ENCODE peak calls at places on chromosomes 1 and 21, in seven cellular contexts. One of them, this sample, is unnamed.

GRCh38 chr1:9720785-9721605 is 69.5 kb downstream of the PIK3CD start:
- DNase-seq in GM12865: no peak
- DNase-seq in uterus: no peak
- DNase-seq in Calu3: no peak
- DNase-seq in coronary artery: no peak
- DNase-seq in thoracic aorta: no peak
- DNase-seq in choroid plexus epithelial cell: no peak
- DNase-seq in this sample: no peak

GRCh38 chr1:111475706-111476105 is 1.9 kb downstream of the C1orf162 start:
- DNase-seq in Calu3: no peak
- DNase-seq in choroid plexus epithelial cell: no peak
- DNase-seq in GM12865: peak
- DNase-seq in uterus: no peak
- DNase-seq in coronary artery: no peak
- DNase-seq in thoracic aorta: no peak
- DNase-seq in this sample: no peak

GRCh38 chr1:203619091-203619780 is 7.4 kb upstream of the ATP2B4 start:
- DNase-seq in coronary artery: no peak
- DNase-seq in GM12865: no peak
- DNase-seq in Calu3: no peak
- DNase-seq in choroid plexus epithelial cell: no peak
- DNase-seq in thoracic aorta: no peak
- DNase-seq in uterus: no peak
- DNase-seq in this sample: no peak

GRCh38 chr1:241627453-241628329 is 12.5 kb downstream of the CHML start:
- DNase-seq in Calu3: peak
- DNase-seq in uterus: no peak
- DNase-seq in thoracic aorta: no peak
- DNase-seq in choroid plexus epithelial cell: peak
- DNase-seq in GM12865: peak
- DNase-seq in coronary artery: no peak
- DNase-seq in this sample: no peak

GRCh38 chr21:22925032-22925431 is 1926.8 kb downstream of the NCAM2 start:
- DNase-seq in thoracic aorta: no peak
- DNase-seq in uterus: no peak
- DNase-seq in GM12865: no peak
- DNase-seq in choroid plexus epithelial cell: no peak
- DNase-seq in Calu3: no peak
- DNase-seq in coronary artery: no peak
- DNase-seq in this sample: no peak

GRCh38 chr1:210342986-210343780 is 14.5 kb downstream of the HHAT start:
- DNase-seq in thoracic aorta: no peak
- DNase-seq in uterus: no peak
- DNase-seq in choroid plexus epithelial cell: no peak
- DNase-seq in GM12865: peak
- DNase-seq in coronary artery: no peak
- DNase-seq in Calu3: no peak
- DNase-seq in this sample: no peak

GRCh38 chr21:44013380-44014088 is 1.4 kb downstream of the TRAPPC10 start:
- DNase-seq in GM12865: peak
- DNase-seq in coronary artery: no peak
- DNase-seq in thoracic aorta: no peak
- DNase-seq in choroid plexus epithelial cell: peak
- DNase-seq in uterus: no peak
- DNase-seq in Calu3: no peak
- DNase-seq in this sample: no peak

GRCh38 chr1:182003953-182004586 is 57.4 kb downstream of the ZNF648 start:
- DNase-seq in coronary artery: no peak
- DNase-seq in choroid plexus epithelial cell: no peak
- DNase-seq in uterus: no peak
- DNase-seq in Calu3: no peak
- DNase-seq in thoracic aorta: no peak
- DNase-seq in GM12865: no peak
- DNase-seq in this sample: no peak

GRCh38 chr1:21669287-21670058 is at the start of gene RAP1GAP:
- DNase-seq in choroid plexus epithelial cell: no peak
- DNase-seq in uterus: no peak
- DNase-seq in Calu3: no peak
- DNase-seq in GM12865: no peak
- DNase-seq in thoracic aorta: no peak
- DNase-seq in coronary artery: no peak
- DNase-seq in this sample: no peak

GRCh38 chr1:241998950-241999495 is at the start of gene MAP1LC3C:
- DNase-seq in uterus: no peak
- DNase-seq in Calu3: no peak
- DNase-seq in choroid plexus epithelial cell: no peak
- DNase-seq in coronary artery: no peak
- DNase-seq in thoracic aorta: no peak
- DNase-seq in GM12865: no peak
- DNase-seq in this sample: no peak

GRCh38 chr1:209641216-209642181 is 10.7 kb downstream of the LAMB3 start:
- DNase-seq in coronary artery: peak
- DNase-seq in choroid plexus epithelial cell: peak
- DNase-seq in thoracic aorta: no peak
- DNase-seq in GM12865: peak
- DNase-seq in uterus: peak
- DNase-seq in Calu3: no peak
- DNase-seq in this sample: no peak

GRCh38 chr1:234554478-234555311 is 55.3 kb downstream of the IRF2BP2 start:
- DNase-seq in Calu3: no peak
- DNase-seq in choroid plexus epithelial cell: no peak
- DNase-seq in coronary artery: peak
- DNase-seq in thoracic aorta: no peak
- DNase-seq in GM12865: no peak
- DNase-seq in uterus: peak
- DNase-seq in this sample: no peak

GRCh38 chr1:2311184-2312032 is 79.9 kb downstream of the MORN1 start:
- DNase-seq in Calu3: peak
- DNase-seq in coronary artery: no peak
- DNase-seq in thoracic aorta: no peak
- DNase-seq in choroid plexus epithelial cell: peak
- DNase-seq in GM12865: peak
- DNase-seq in uterus: peak
- DNase-seq in this sample: peak

GRCh38 chr1:162571696-162572095 is 10.2 kb downstream of the UAP1 start:
- DNase-seq in uterus: no peak
- DNase-seq in thoracic aorta: no peak
- DNase-seq in coronary artery: no peak
- DNase-seq in Calu3: no peak
- DNase-seq in GM12865: no peak
- DNase-seq in choroid plexus epithelial cell: no peak
- DNase-seq in this sample: no peak

GRCh38 chr1:180358649-180359048 is 128.6 kb downstream of the LHX4 start:
- DNase-seq in Calu3: no peak
- DNase-seq in uterus: no peak
- DNase-seq in thoracic aorta: no peak
- DNase-seq in coronary artery: no peak
- DNase-seq in choroid plexus epithelial cell: peak
- DNase-seq in GM12865: no peak
- DNase-seq in this sample: no peak

GRCh38 chr1:147842578-147842977 is 60.0 kb upstream of the GJA8 start:
- DNase-seq in Calu3: no peak
- DNase-seq in thoracic aorta: no peak
- DNase-seq in GM12865: no peak
- DNase-seq in coronary artery: no peak
- DNase-seq in choroid plexus epithelial cell: no peak
- DNase-seq in uterus: no peak
- DNase-seq in this sample: no peak

GRCh38 chr1:68460935-68461334 is 11.2 kb upstream of the RPE65 start:
- DNase-seq in choroid plexus epithelial cell: no peak
- DNase-seq in coronary artery: no peak
- DNase-seq in Calu3: no peak
- DNase-seq in thoracic aorta: no peak
- DNase-seq in uterus: no peak
- DNase-seq in GM12865: no peak
- DNase-seq in this sample: no peak

GRCh38 chr1:152108899-152109222 is 6.4 kb downstream of the TCHH start:
- DNase-seq in thoracic aorta: no peak
- DNase-seq in GM12865: no peak
- DNase-seq in Calu3: no peak
- DNase-seq in choroid plexus epithelial cell: no peak
- DNase-seq in coronary artery: no peak
- DNase-seq in uterus: no peak
- DNase-seq in this sample: no peak

GRCh38 chr1:231679109-231679508 is 52.5 kb downstream of the DISC1 start:
- DNase-seq in thoracic aorta: no peak
- DNase-seq in choroid plexus epithelial cell: no peak
- DNase-seq in GM12865: no peak
- DNase-seq in Calu3: no peak
- DNase-seq in coronary artery: no peak
- DNase-seq in uterus: no peak
- DNase-seq in this sample: no peak

GRCh38 chr1:229209816-229210215 is 61.1 kb upstream of the RAB4A start:
- DNase-seq in uterus: peak
- DNase-seq in thoracic aorta: no peak
- DNase-seq in GM12865: no peak
- DNase-seq in Calu3: no peak
- DNase-seq in choroid plexus epithelial cell: peak
- DNase-seq in coronary artery: no peak
- DNase-seq in this sample: no peak

GRCh38 chr21:35005077-35005476 is 44.0 kb downstream of the RUNX1 start:
- DNase-seq in coronary artery: no peak
- DNase-seq in thoracic aorta: no peak
- DNase-seq in Calu3: no peak
- DNase-seq in uterus: no peak
- DNase-seq in choroid plexus epithelial cell: no peak
- DNase-seq in GM12865: no peak
- DNase-seq in this sample: no peak

GRCh38 chr21:41460578-41461527 is 34.8 kb downstream of the MX1 start:
- DNase-seq in uterus: peak
- DNase-seq in GM12865: peak
- DNase-seq in thoracic aorta: peak
- DNase-seq in choroid plexus epithelial cell: peak
- DNase-seq in coronary artery: no peak
- DNase-seq in Calu3: peak
- DNase-seq in this sample: peak

GRCh38 chr1:68291763-68292384 is 59.6 kb upstream of the WLS start:
- DNase-seq in choroid plexus epithelial cell: peak
- DNase-seq in Calu3: no peak
- DNase-seq in GM12865: no peak
- DNase-seq in thoracic aorta: no peak
- DNase-seq in uterus: no peak
- DNase-seq in coronary artery: no peak
- DNase-seq in this sample: no peak

GRCh38 chr1:180923024-180923841 is 10.5 kb downstream of the KIAA1614 start:
- DNase-seq in GM12865: no peak
- DNase-seq in coronary artery: no peak
- DNase-seq in choroid plexus epithelial cell: peak
- DNase-seq in uterus: no peak
- DNase-seq in thoracic aorta: no peak
- DNase-seq in Calu3: no peak
- DNase-seq in this sample: no peak

GRCh38 chr1:247281001-247281574 is 25.2 kb downstream of the VN1R5 start:
- DNase-seq in Calu3: no peak
- DNase-seq in coronary artery: no peak
- DNase-seq in thoracic aorta: no peak
- DNase-seq in GM12865: no peak
- DNase-seq in choroid plexus epithelial cell: peak
- DNase-seq in uterus: no peak
- DNase-seq in this sample: no peak

GRCh38 chr21:42496120-42496838 is at the start of gene RSPH1:
- DNase-seq in thoracic aorta: peak
- DNase-seq in GM12865: peak
- DNase-seq in coronary artery: peak
- DNase-seq in choroid plexus epithelial cell: peak
- DNase-seq in uterus: peak
- DNase-seq in Calu3: peak
- DNase-seq in this sample: peak
- TF ChIP-seq CTCF in thoracic aorta: no peak
- TF ChIP-seq CTCF in GM12865: peak
- TF ChIP-seq CTCF in coronary artery: no peak
- TF ChIP-seq CTCF in choroid plexus epithelial cell: no peak
- TF ChIP-seq CTCF in uterus: no peak
- TF ChIP-seq CTCF in Calu3: no peak
- TF ChIP-seq CTCF in this sample: no peak

GRCh38 chr1:199071080-199071479 is 432.2 kb downstream of the PTPRC start:
- DNase-seq in Calu3: no peak
- DNase-seq in choroid plexus epithelial cell: no peak
- DNase-seq in thoracic aorta: no peak
- DNase-seq in coronary artery: no peak
- DNase-seq in uterus: no peak
- DNase-seq in GM12865: no peak
- DNase-seq in this sample: no peak
- TF ChIP-seq CTCF in Calu3: no peak
- TF ChIP-seq CTCF in choroid plexus epithelial cell: no peak
- TF ChIP-seq CTCF in thoracic aorta: no peak
- TF ChIP-seq CTCF in coronary artery: no peak
- TF ChIP-seq CTCF in uterus: no peak
- TF ChIP-seq CTCF in GM12865: no peak
- TF ChIP-seq CTCF in this sample: no peak

DNA sequence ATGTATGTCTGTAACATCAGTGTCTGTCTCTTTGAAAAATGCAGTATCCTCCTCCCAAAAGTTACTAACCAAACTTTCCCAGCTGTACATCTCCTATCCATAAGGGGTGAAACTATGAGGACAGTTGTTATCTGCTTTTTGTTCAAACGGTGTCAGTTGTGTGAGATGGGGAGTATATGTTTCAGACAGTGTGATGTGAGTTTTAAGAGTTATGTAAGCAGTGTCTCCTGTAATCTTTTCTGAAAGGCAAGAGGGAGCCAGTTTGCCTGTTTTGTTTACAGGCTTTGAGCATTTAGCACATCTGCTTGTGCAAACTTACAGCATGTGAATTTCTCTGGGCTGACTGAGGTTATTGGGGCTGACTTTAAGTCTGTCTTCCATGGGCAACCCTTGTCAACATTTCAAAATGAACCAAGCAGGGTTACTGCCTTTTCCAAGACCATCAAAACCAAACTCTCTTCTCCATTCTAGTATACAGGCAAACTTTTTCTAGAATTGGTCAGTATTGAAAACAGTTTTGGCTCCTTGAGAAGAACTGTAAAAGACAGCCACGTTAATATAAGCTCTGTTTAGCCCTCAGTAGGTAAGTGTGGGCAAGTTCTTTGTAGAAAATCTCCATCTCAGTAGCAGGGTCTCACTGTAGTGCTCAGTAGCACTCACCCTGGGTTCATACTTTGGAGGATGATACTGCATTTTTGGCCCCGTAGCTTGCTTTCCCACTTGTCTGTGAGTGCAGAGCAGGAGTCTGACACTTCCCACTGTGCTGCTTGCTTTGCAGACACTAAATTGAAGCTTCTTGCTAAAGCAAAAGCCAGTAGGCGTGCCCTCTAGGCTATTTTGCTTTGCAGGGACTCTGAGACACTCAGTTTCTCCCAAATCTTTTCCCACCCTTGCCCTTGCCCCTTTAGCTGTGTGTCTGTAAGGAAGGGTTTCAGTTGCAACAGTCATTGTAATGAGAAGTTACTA is 34.5 kb upstream of the CACYBP start:
- DNase-seq in GM12865: no peak
- DNase-seq in thoracic aorta: no peak
- DNase-seq in coronary artery: no peak
- DNase-seq in Calu3: no peak
- DNase-seq in uterus: no peak
- DNase-seq in choroid plexus epithelial cell: peak
- DNase-seq in this sample: no peak
- TF ChIP-seq CTCF in GM12865: no peak
- TF ChIP-seq CTCF in thoracic aorta: no peak
- TF ChIP-seq CTCF in coronary artery: no peak
- TF ChIP-seq CTCF in Calu3: no peak
- TF ChIP-seq CTCF in uterus: no peak
- TF ChIP-seq CTCF in choroid plexus epithelial cell: no peak
- TF ChIP-seq CTCF in this sample: no peak

GRCh38 chr1:39469150-39469549 is 22.3 kb upstream of the BMP8A start:
- DNase-seq in coronary artery: no peak
- DNase-seq in thoracic aorta: no peak
- DNase-seq in GM12865: no peak
- DNase-seq in choroid plexus epithelial cell: no peak
- DNase-seq in uterus: no peak
- DNase-seq in Calu3: no peak
- DNase-seq in this sample: no peak
- TF ChIP-seq CTCF in coronary artery: no peak
- TF ChIP-seq CTCF in thoracic aorta: no peak
- TF ChIP-seq CTCF in GM12865: no peak
- TF ChIP-seq CTCF in choroid plexus epithelial cell: peak
- TF ChIP-seq CTCF in uterus: no peak
- TF ChIP-seq CTCF in Calu3: no peak
- TF ChIP-seq CTCF in this sample: no peak